ENCODE peak calls at places on chromosomes 6 and 20, in ten cellular contexts. P is GM13976; O is mesothelial cell of epicardium; V is progenitor cell of endocrine pancreas; L is nephron progenitor cell; K is naive thymus-derived CD8-positive, alpha-beta T cell; W is MV-4-11; Q is Calu3; S is GM23248; C is neural progenitor cell. A is an unnamed sample.

GRCh38 chr20:35200255-35200654 is 26.2 kb upstream of the MMP24 start:
- DNase-seq in P (no peak), O (no peak), V (no peak), L (no peak), K (no peak), W (no peak), Q (no peak), S (peak), C (no peak), A (no peak)

GRCh38 chr20:37295001-37295400 is 5.5 kb downstream of the MANBAL start:
- DNase-seq in P (no peak), O (no peak), V (no peak), L (no peak), K (no peak), W (no peak), Q (peak), S (peak), C (no peak), A (no peak)

GRCh38 chr6:100462396-100462795 is 2.3 kb downstream of the SIM1 start:
- DNase-seq in P (no peak), O (no peak), V (no peak), L (no peak), K (no peak), W (no peak), Q (no peak), S (peak), C (no peak), A (no peak)

GRCh38 chr20:37336369-37337207 is 9.4 kb upstream of the SRC start:
- DNase-seq in P (peak), O (no peak), V (no peak), L (peak), K (no peak), W (peak), Q (no peak), S (peak), C (peak), A (no peak)

GRCh38 chr6:53961679-53962370 is 149.4 kb upstream of the MLIP start:
- DNase-seq in P (no peak), O (no peak), V (no peak), L (peak), K (no peak), W (no peak), Q (no peak), S (peak), C (peak), A (no peak)

GRCh38 chr6:143556529-143556928 is 45.0 kb upstream of the FUCA2 start:
- DNase-seq in P (no peak), O (no peak), V (no peak), L (no peak), K (no peak), W (no peak), Q (no peak), S (peak), C (no peak), A (no peak)

GRCh38 chr20:16922834-16923233 is 174.7 kb downstream of the OTOR start:
- DNase-seq in P (no peak), O (no peak), V (no peak), L (no peak), K (no peak), W (no peak), Q (no peak), S (peak), C (no peak), A (no peak)

GRCh38 chr20:33401922-33402369 is 627 bp upstream of the CDK5RAP1 start:
- DNase-seq in P (no peak), O (no peak), V (no peak), L (no peak), K (no peak), W (no peak), Q (no peak), S (peak), C (no peak), A (no peak)

GRCh38 chr6:110746680-110747079 is 68.6 kb downstream of the CDK19 start:
- DNase-seq in P (no peak), O (no peak), V (no peak), L (no peak), K (no peak), W (no peak), Q (peak), S (no peak), C (no peak), A (no peak)

GRCh38 chr6:15628499-15629131 is 34.2 kb downstream of the DTNBP1 start:
- DNase-seq in P (no peak), O (no peak), V (no peak), L (no peak), K (no peak), W (peak), Q (no peak), S (peak), C (no peak), A (no peak)

GRCh38 chr6:72032056-72032455 is 145.7 kb downstream of the RIMS1 start:
- DNase-seq in P (no peak), O (no peak), V (no peak), L (no peak), K (no peak), W (no peak), Q (peak), S (peak), C (no peak), A (no peak)

GRCh38 chr6:16851758-16852157 is 90.5 kb upstream of the ATXN1 start:
- DNase-seq in P (no peak), O (no peak), V (no peak), L (no peak), K (no peak), W (peak), Q (no peak), S (no peak), C (no peak), A (no peak)

GRCh38 chr20:51710503-51710902 is 57.7 kb downstream of the ATP9A start:
- DNase-seq in P (no peak), O (no peak), V (no peak), L (peak), K (no peak), W (no peak), Q (no peak), S (no peak), C (no peak), A (no peak)

GRCh38 chr6:166903027-166903426 is 53.3 kb downstream of the RNASET2 start:
- DNase-seq in P (peak), O (no peak), V (no peak), L (no peak), K (no peak), W (no peak), Q (no peak), S (peak), C (no peak), A (no peak)

GRCh38 chr6:51930602-51931001 is 156.8 kb downstream of the PKHD1 start:
- DNase-seq in P (no peak), O (no peak), V (no peak), L (no peak), K (no peak), W (no peak), Q (no peak), S (no peak), C (no peak), A (no peak)

GRCh38 chr20:62274332-62275262 is 28.2 kb upstream of the ADRM1 start:
- DNase-seq in P (no peak), O (no peak), V (no peak), L (peak), K (no peak), W (no peak), Q (no peak), S (no peak), C (no peak), A (no peak)

GRCh38 chr20:64024141-64024990 is 11.6 kb upstream of the C20orf204 start:
- DNase-seq in P (no peak), O (no peak), V (no peak), L (no peak), K (no peak), W (no peak), Q (no peak), S (no peak), C (no peak), A (no peak)

GRCh38 chr6:36914227-36914794 is 28.6 kb downstream of the C6orf89 start:
- DNase-seq in P (no peak), O (no peak), V (no peak), L (peak), K (no peak), W (no peak), Q (peak), S (peak), C (peak), A (no peak)

GRCh38 chr20:60467078-60467477 is 508.9 kb downstream of the CDH26 start:
- DNase-seq in P (no peak), O (no peak), V (no peak), L (no peak), K (no peak), W (no peak), Q (no peak), S (no peak), C (no peak), A (no peak)

GRCh38 chr20:50100552-50100951 is 12.4 kb downstream of the UBE2V1 start:
- DNase-seq in P (no peak), O (no peak), V (no peak), L (no peak), K (no peak), W (no peak), Q (no peak), S (no peak), C (no peak), A (no peak)

GRCh38 chr20:31494131-31494530 is 19.0 kb downstream of the REM1 start:
- DNase-seq in P (no peak), O (no peak), V (no peak), L (no peak), K (no peak), W (peak), Q (peak), S (peak), C (peak), A (no peak)

A was measured in type B pancreatic cell.